ENCODE peak calls at places on chromosomes 5 and 9, in seven cellular contexts. L, K, N, P, Q, D and H are unnamed samples.

GRCh38 chr5:132761321-132762240 is 14.4 kb downstream of the CCNI2 start:
- DNase-seq in L (no peak), K (no peak), N (no peak), P (no peak), Q (no peak), D (no peak), H (no peak)

GRCh38 chr5:68246802-68247201 is 31.2 kb downstream of the PIK3R1 start:
- DNase-seq in L (no peak), K (peak; percentile 63), N (peak; percentile 46), P (no peak), Q (no peak), D (no peak), H (no peak)

GRCh38 chr5:79119486-79119885 is 7.9 kb downstream of the BHMT start:
- DNase-seq in L (no peak), K (no peak), N (no peak), P (no peak), Q (no peak), D (peak; percentile 70), H (no peak)

GRCh38 chr5:1545798-1546355 is 22.1 kb upstream of the LPCAT1 start:
- DNase-seq in L (peak; percentile 87), K (no peak), N (no peak), P (no peak), Q (no peak), D (no peak), H (peak; percentile 55)

GRCh38 chr5:64784451-64785025 is 15.8 kb downstream of the CWC27 start:
- DNase-seq in L (peak; percentile 75), K (peak; percentile 88), N (peak; percentile 79), P (peak; percentile 89), Q (peak; percentile 62), D (peak; percentile 53), H (no peak)

GRCh38 chr9:14346301-14346721 is 32.4 kb upstream of the NFIB start:
- DNase-seq in L (no peak), K (peak; percentile 75), N (peak; percentile 84), P (peak; percentile 47), Q (no peak), D (no peak), H (no peak)

GRCh38 chr5:1652873-1653707 is 129.3 kb upstream of the LPCAT1 start:
- DNase-seq in L (peak; percentile 42), K (peak; percentile 24), N (no peak), P (no peak), Q (no peak), D (no peak), H (no peak)

GRCh38 chr5:62466228-62466627 is 53.7 kb downstream of the IPO11 start:
- DNase-seq in L (no peak), K (no peak), N (no peak), P (no peak), Q (no peak), D (peak; percentile 32), H (no peak)

GRCh38 chr5:120473332-120473731 is 9.2 kb downstream of the PRR16 start:
- DNase-seq in L (peak; percentile 23), K (no peak), N (no peak), P (no peak), Q (no peak), D (no peak), H (no peak)

GRCh38 chr5:41161271-41161670 is 52.1 kb downstream of the C6 start:
- DNase-seq in L (peak; percentile 15), K (no peak), N (no peak), P (no peak), Q (no peak), D (peak; percentile 40), H (no peak)

GRCh38 chr5:71693828-71694427 is 25.1 kb upstream of the CARTPT start:
- DNase-seq in L (no peak), K (peak; percentile 59), N (peak; percentile 64), P (peak; percentile 32), Q (no peak), D (no peak), H (no peak)

GRCh38 chr5:2698581-2698980 is 52.9 kb downstream of the IRX2 start:
- DNase-seq in L (no peak), K (no peak), N (no peak), P (no peak), Q (no peak), D (no peak), H (no peak)

GRCh38 chr5:17359451-17359965 is 138.5 kb upstream of the TAF11L2 start:
- DNase-seq in L (no peak), K (no peak), N (no peak), P (no peak), Q (no peak), D (peak; percentile 96), H (no peak)

GRCh38 chr5:56319281-56320242 is 86.4 kb upstream of the ANKRD55 start:
- DNase-seq in L (no peak), K (no peak), N (no peak), P (no peak), Q (no peak), D (peak; percentile 27), H (no peak)

GRCh38 chr5:45411971-45412612 is 284.1 kb downstream of the HCN1 start:
- DNase-seq in L (peak; percentile 32), K (no peak), N (no peak), P (no peak), Q (no peak), D (peak; percentile 21), H (no peak)

GRCh38 chr9:97703437-97704326 is 6.5 kb upstream of the XPA start:
- DNase-seq in L (peak; percentile 83), K (no peak), N (peak; percentile 55), P (no peak), Q (peak; percentile 87), D (peak; percentile 97), H (peak; percentile 65)

GRCh38 chr5:159083532-159083931 is 16.2 kb downstream of the EBF1 start:
- DNase-seq in L (no peak), K (peak; percentile 19), N (no peak), P (peak; percentile 51), Q (no peak), D (no peak), H (no peak)

GRCh38 chr5:132471006-132471907 is 19.3 kb downstream of the IRF1 start:
- DNase-seq in L (no peak), K (no peak), N (no peak), P (no peak), Q (no peak), D (no peak), H (no peak)

GRCh38 chr9:95491543-95492330 is 25.0 kb downstream of the PTCH1 start:
- DNase-seq in L (no peak), K (no peak), N (no peak), P (no peak), Q (no peak), D (no peak), H (no peak)

GRCh38 chr9:4923580-4924544 is 61.2 kb upstream of the JAK2 start:
- DNase-seq in L (peak; percentile 53), K (peak; percentile 35), N (peak; percentile 60), P (no peak), Q (no peak), D (no peak), H (no peak)

GRCh38 chr9:16131269-16131668 is 578.4 kb downstream of the CCDC171 start:
- DNase-seq in L (peak; percentile 51), K (peak; percentile 56), N (peak; percentile 77), P (peak; percentile 60), Q (no peak), D (no peak), H (no peak)

GRCh38 chr9:12656803-12657202 is 36.4 kb upstream of the TYRP1 start:
- DNase-seq in L (no peak), K (no peak), N (no peak), P (no peak), Q (no peak), D (no peak), H (no peak)

GRCh38 chr5:90294604-90295003 is 115.0 kb downstream of the CETN3 start:
- DNase-seq in L (peak; percentile 24), K (peak; percentile 68), N (peak; percentile 40), P (no peak), Q (no peak), D (no peak), H (no peak)

GRCh38 chr5:68122439-68122906 is 93.1 kb upstream of the PIK3R1 start:
- DNase-seq in L (no peak), K (no peak), N (no peak), P (no peak), Q (no peak), D (no peak), H (no peak)

GRCh38 chr5:39732166-39732565 is 307.4 kb upstream of the DAB2 start:
- DNase-seq in L (no peak), K (no peak), N (no peak), P (no peak), Q (no peak), D (no peak), H (no peak)

GRCh38 chr9:77455312-77455927 is 192.7 kb downstream of the GNA14 start:
- DNase-seq in L (peak; percentile 70), K (peak; percentile 38), N (peak; percentile 81), P (no peak), Q (peak; percentile 56), D (no peak), H (no peak)

GRCh38 chr9:4665357-4665756 is 923 bp downstream of the SPATA6L start:
- DNase-seq in L (no peak), K (no peak), N (peak; percentile 54), P (no peak), Q (no peak), D (peak; percentile 35), H (no peak)

DNA sequence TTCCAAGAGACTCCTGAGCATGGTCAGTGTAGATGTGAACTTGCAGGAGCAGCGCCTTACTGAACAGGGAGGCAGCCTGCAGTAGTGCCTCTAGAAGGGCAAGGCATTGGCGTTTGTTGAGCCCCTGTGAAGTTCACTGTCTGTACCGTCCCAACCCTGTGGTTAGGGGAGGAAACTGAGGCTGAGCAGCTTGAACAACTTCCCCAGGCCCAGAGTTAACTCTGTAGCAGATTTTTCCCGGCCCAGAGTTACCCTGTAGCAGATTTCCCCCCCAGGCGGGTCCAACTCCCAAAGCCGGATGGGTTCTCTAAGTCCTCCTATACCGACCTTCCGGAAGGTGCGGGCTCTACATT is 9.6 kb downstream of the LMX1B start:
- DNase-seq in L (no peak), K (peak; percentile 47), N (peak; percentile 49), P (no peak), Q (no peak), D (no peak), H (no peak)
- H3K27me3 ChIP-seq in L (peaks cover 28% of the 10 kb centered on the region), K (peaks cover 100% of the 10 kb centered on the region), N (peaks cover 95% of the 10 kb centered on the region), P (peaks cover 100% of the 10 kb centered on the region), Q (no peaks in the 10 kb centered on the region), D (peaks cover 96% of the 10 kb centered on the region), H (peaks cover 10% of the 10 kb centered on the region)

GRCh38 chr9:2415326-2415725 is 206.3 kb upstream of the VLDLR start:
- DNase-seq in L (no peak), K (no peak), N (no peak), P (no peak), Q (no peak), D (no peak), H (no peak)
- H3K4me2 ChIP-seq in L (no peak overlapping the region), K (no peak overlapping the region), N (no peak overlapping the region), P (no peak overlapping the region), Q (no peak overlapping the region), D (no peak overlapping the region), H (no peak overlapping the region)

GRCh38 chr5:135576075-135576599 is 2.7 kb downstream of the CXCL14 start:
- DNase-seq in L (no peak), K (peak; percentile 34), N (peak; percentile 90), P (peak; percentile 57), Q (no peak), D (peak; percentile 44), H (no peak)
- H3K27me3 ChIP-seq in L (peaks cover 20% of the 10 kb centered on the region), K (peaks cover 56% of the 10 kb centered on the region), N (peaks cover 11% of the 10 kb centered on the region), P (peaks cover 65% of the 10 kb centered on the region), Q (peaks cover 5% of the 10 kb centered on the region), D (peaks cover 13% of the 10 kb centered on the region), H (peaks cover 16% of the 10 kb centered on the region)

GRCh38 chr5:118862596-118862995 is 125.8 kb downstream of the DTWD2 start:
- DNase-seq in L (peak; percentile 60), K (no peak), N (no peak), P (no peak), Q (no peak), D (peak; percentile 31), H (peak; percentile 61)

GRCh38 chr5:118857700-118858099 is 130.6 kb downstream of the DTWD2 start:
- DNase-seq in L (peak; percentile 9), K (no peak), N (no peak), P (no peak), Q (no peak), D (peak; percentile 41), H (no peak)

GRCh38 chr5:118863345-118863744 is 125.0 kb downstream of the DTWD2 start:
- DNase-seq in L (peak; percentile 71), K (no peak), N (no peak), P (no peak), Q (no peak), D (peak; percentile 38), H (peak; percentile 35)
- H3K4me2 ChIP-seq in L (peak overlapping the region; percentile 25), K (no peak overlapping the region), N (no peak overlapping the region), P (no peak overlapping the region), Q (no peak overlapping the region), D (peak overlapping the region; percentile 44), H (peak overlapping the region; percentile 65)